ENCODE peak calls at places on chromosomes 16 and 17, in six cellular contexts. One of them, this sample, is unnamed.
A peak's percentile ranks its signal among the peaks of the same experiment; 100 is the strongest.

GRCh38 chr17:73874008-73874407 is 229.8 kb upstream of the SDK2 start:
- DNase-seq in heart right ventricle: no peak
- DNase-seq in A549: peak; percentile 72
- DNase-seq in HepG2: no peak
- DNase-seq in IMR-90: no peak
- DNase-seq in left ventricle myocardium inferior: no peak
- DNase-seq in this sample: no peak

GRCh38 chr17:58184308-58184985 is 8.1 kb upstream of the EPX start:
- DNase-seq in heart right ventricle: no peak
- DNase-seq in A549: no peak
- DNase-seq in HepG2: no peak
- DNase-seq in IMR-90: peak; percentile 47
- DNase-seq in left ventricle myocardium inferior: no peak
- DNase-seq in this sample: no peak

GRCh38 chr16:7318661-7319060 is 14.0 kb upstream of the RBFOX1 start:
- DNase-seq in heart right ventricle: no peak
- DNase-seq in A549: no peak
- DNase-seq in HepG2: no peak
- DNase-seq in IMR-90: no peak
- DNase-seq in left ventricle myocardium inferior: no peak
- DNase-seq in this sample: no peak

GRCh38 chr16:10871157-10871991 is 5.6 kb upstream of the CIITA start:
- DNase-seq in heart right ventricle: peak; percentile 40
- DNase-seq in A549: no peak
- DNase-seq in HepG2: peak; percentile 28
- DNase-seq in IMR-90: peak; percentile 92
- DNase-seq in left ventricle myocardium inferior: no peak
- DNase-seq in this sample: no peak

GRCh38 chr16:9155876-9156275 is 64.4 kb downstream of the HAPSTR1 start:
- DNase-seq in heart right ventricle: no peak
- DNase-seq in A549: no peak
- DNase-seq in HepG2: no peak
- DNase-seq in IMR-90: no peak
- DNase-seq in left ventricle myocardium inferior: no peak
- DNase-seq in this sample: no peak

GRCh38 chr17:43068570-43069367 is 43.7 kb downstream of the RND2 start:
- DNase-seq in heart right ventricle: no peak
- DNase-seq in A549: no peak
- DNase-seq in HepG2: peak; percentile 90
- DNase-seq in IMR-90: no peak
- DNase-seq in left ventricle myocardium inferior: no peak
- DNase-seq in this sample: no peak

GRCh38 chr16:88552166-88552565 is 18.0 kb upstream of the ZC3H18 start:
- DNase-seq in heart right ventricle: no peak
- DNase-seq in A549: no peak
- DNase-seq in HepG2: no peak
- DNase-seq in IMR-90: no peak
- DNase-seq in left ventricle myocardium inferior: no peak
- DNase-seq in this sample: no peak

GRCh38 chr17:71229036-71229435 is 891.8 kb upstream of the SOX9 start:
- DNase-seq in heart right ventricle: no peak
- DNase-seq in A549: no peak
- DNase-seq in HepG2: no peak
- DNase-seq in IMR-90: peak; percentile 65
- DNase-seq in left ventricle myocardium inferior: no peak
- DNase-seq in this sample: no peak

GRCh38 chr16:11217651-11218323 is 38.2 kb downstream of the SOCS1 start:
- DNase-seq in heart right ventricle: no peak
- DNase-seq in A549: no peak
- DNase-seq in HepG2: no peak
- DNase-seq in IMR-90: no peak
- DNase-seq in left ventricle myocardium inferior: no peak
- DNase-seq in this sample: no peak

GRCh38 chr16:17439580-17439979 is 31.2 kb downstream of the XYLT1 start:
- DNase-seq in heart right ventricle: no peak
- DNase-seq in A549: no peak
- DNase-seq in HepG2: no peak
- DNase-seq in IMR-90: no peak
- DNase-seq in left ventricle myocardium inferior: no peak
- DNase-seq in this sample: no peak

GRCh38 chr16:25235991-25236390 is 19.2 kb downstream of the AQP8 start:
- DNase-seq in heart right ventricle: no peak
- DNase-seq in A549: no peak
- DNase-seq in HepG2: no peak
- DNase-seq in IMR-90: peak; percentile 27
- DNase-seq in left ventricle myocardium inferior: no peak
- DNase-seq in this sample: no peak

GRCh38 chr17:7308625-7309433 is 1.4 kb downstream of the EIF5A start:
- DNase-seq in heart right ventricle: peak; percentile 86
- DNase-seq in A549: peak; percentile 97
- DNase-seq in HepG2: peak; percentile 79
- DNase-seq in IMR-90: peak; percentile 77
- DNase-seq in left ventricle myocardium inferior: peak; percentile 63
- DNase-seq in this sample: no peak

GRCh38 chr16:55280622-55281021 is 43.4 kb upstream of the IRX6 start:
- DNase-seq in heart right ventricle: no peak
- DNase-seq in A549: no peak
- DNase-seq in HepG2: no peak
- DNase-seq in IMR-90: no peak
- DNase-seq in left ventricle myocardium inferior: no peak
- DNase-seq in this sample: no peak

GRCh38 chr16:84003001-84003400 is 35.0 kb downstream of the NECAB2 start:
- DNase-seq in heart right ventricle: no peak
- DNase-seq in A549: no peak
- DNase-seq in HepG2: no peak
- DNase-seq in IMR-90: no peak
- DNase-seq in left ventricle myocardium inferior: no peak
- DNase-seq in this sample: no peak

GRCh38 chr17:3557768-3558583 is at the start of gene TRPV3:
- DNase-seq in heart right ventricle: no peak
- DNase-seq in A549: no peak
- DNase-seq in HepG2: no peak
- DNase-seq in IMR-90: no peak
- DNase-seq in left ventricle myocardium inferior: no peak
- DNase-seq in this sample: no peak

GRCh38 chr17:4795168-4795567 is 796 bp upstream of the PSMB6 start:
- DNase-seq in heart right ventricle: no peak
- DNase-seq in A549: no peak
- DNase-seq in HepG2: no peak
- DNase-seq in IMR-90: no peak
- DNase-seq in left ventricle myocardium inferior: no peak
- DNase-seq in this sample: no peak

GRCh38 chr17:79203016-79203415 is 128.4 kb downstream of the ENGASE start:
- DNase-seq in heart right ventricle: no peak
- DNase-seq in A549: no peak
- DNase-seq in HepG2: no peak
- DNase-seq in IMR-90: no peak
- DNase-seq in left ventricle myocardium inferior: no peak
- DNase-seq in this sample: no peak

GRCh38 chr17:1574697-1575471 is 12.3 kb upstream of the PITPNA start:
- DNase-seq in heart right ventricle: no peak
- DNase-seq in A549: no peak
- DNase-seq in HepG2: no peak
- DNase-seq in IMR-90: no peak
- DNase-seq in left ventricle myocardium inferior: no peak
- DNase-seq in this sample: no peak

GRCh38 chr16:17237350-17237944 is 233.3 kb downstream of the XYLT1 start:
- DNase-seq in heart right ventricle: no peak
- DNase-seq in A549: no peak
- DNase-seq in HepG2: no peak
- DNase-seq in IMR-90: no peak
- DNase-seq in left ventricle myocardium inferior: no peak
- DNase-seq in this sample: no peak

GRCh38 chr17:7886227-7887037 is 2.2 kb upstream of the CHD3 start:
- DNase-seq in heart right ventricle: peak; percentile 26
- DNase-seq in A549: peak; percentile 69
- DNase-seq in HepG2: no peak
- DNase-seq in IMR-90: peak; percentile 7
- DNase-seq in left ventricle myocardium inferior: no peak
- DNase-seq in this sample: no peak

GRCh38 chr16:19507882-19508281 is 14.0 kb downstream of the GDE1 start:
- DNase-seq in heart right ventricle: no peak
- DNase-seq in A549: no peak
- DNase-seq in HepG2: no peak
- DNase-seq in IMR-90: no peak
- DNase-seq in left ventricle myocardium inferior: no peak
- DNase-seq in this sample: no peak

GRCh38 chr16:31693733-31694132 is 166.0 kb downstream of the AHSP start:
- DNase-seq in heart right ventricle: no peak
- DNase-seq in A549: no peak
- DNase-seq in HepG2: no peak
- DNase-seq in IMR-90: no peak
- DNase-seq in left ventricle myocardium inferior: no peak
- DNase-seq in this sample: no peak

GRCh38 chr16:49700928-49701685 is 154.8 kb downstream of the ZNF423 start:
- DNase-seq in heart right ventricle: no peak
- DNase-seq in A549: no peak
- DNase-seq in HepG2: no peak
- DNase-seq in IMR-90: no peak
- DNase-seq in left ventricle myocardium inferior: no peak
- DNase-seq in this sample: no peak

GRCh38 chr17:15516150-15516549 is 47.1 kb downstream of the TVP23C start:
- DNase-seq in heart right ventricle: no peak
- DNase-seq in A549: no peak
- DNase-seq in HepG2: no peak
- DNase-seq in IMR-90: peak; percentile 75
- DNase-seq in left ventricle myocardium inferior: no peak
- DNase-seq in this sample: no peak

GRCh38 chr16:14345512-14346115 is 274.5 kb downstream of the MRTFB start:
- DNase-seq in heart right ventricle: no peak
- DNase-seq in A549: no peak
- DNase-seq in HepG2: peak; percentile 74
- DNase-seq in IMR-90: no peak
- DNase-seq in left ventricle myocardium inferior: no peak
- DNase-seq in this sample: no peak

GRCh38 chr17:81659038-81659437 is 2.7 kb upstream of the PDE6G start:
- DNase-seq in heart right ventricle: no peak
- DNase-seq in A549: no peak
- DNase-seq in HepG2: peak; percentile 88
- DNase-seq in IMR-90: no peak
- DNase-seq in left ventricle myocardium inferior: no peak
- DNase-seq in this sample: no peak

GRCh38 chr17:17034028-17034427 is 8.2 kb upstream of the MPRIP start:
- DNase-seq in heart right ventricle: no peak
- DNase-seq in A549: no peak
- DNase-seq in HepG2: no peak
- DNase-seq in IMR-90: no peak
- DNase-seq in left ventricle myocardium inferior: no peak
- DNase-seq in this sample: no peak

GRCh38 chr17:76946111-76946771 is 78.0 kb downstream of the MGAT5B start:
- DNase-seq in heart right ventricle: no peak
- DNase-seq in A549: no peak
- DNase-seq in HepG2: no peak
- DNase-seq in IMR-90: no peak
- DNase-seq in left ventricle myocardium inferior: no peak
- DNase-seq in this sample: no peak

GRCh38 chr17:19756551-19756950 is 8.5 kb upstream of the ALDH3A1 start:
- DNase-seq in heart right ventricle: no peak
- DNase-seq in A549: no peak
- DNase-seq in HepG2: no peak
- DNase-seq in IMR-90: no peak
- DNase-seq in left ventricle myocardium inferior: no peak
- DNase-seq in this sample: no peak

GRCh38 chr17:13940858-13941665 is 128.2 kb upstream of the COX10 start:
- DNase-seq in heart right ventricle: no peak
- DNase-seq in A549: peak; percentile 10
- DNase-seq in HepG2: no peak
- DNase-seq in IMR-90: peak; percentile 32
- DNase-seq in left ventricle myocardium inferior: no peak
- DNase-seq in this sample: no peak

GRCh38 chr16:89023151-89023551 is 46.1 kb upstream of the CBFA2T3 start:
- DNase-seq in heart right ventricle: no peak
- DNase-seq in A549: no peak
- DNase-seq in HepG2: no peak
- DNase-seq in IMR-90: no peak
- DNase-seq in left ventricle myocardium inferior: peak; percentile 1
- DNase-seq in this sample: no peak

GRCh38 chr17:35022536-35023063 is 40.9 kb downstream of the RFFL start:
- DNase-seq in heart right ventricle: peak; percentile 71
- DNase-seq in A549: peak; percentile 74
- DNase-seq in HepG2: peak; percentile 24
- DNase-seq in IMR-90: peak; percentile 87
- DNase-seq in left ventricle myocardium inferior: peak; percentile 68
- DNase-seq in this sample: no peak
- TF ChIP-seq CTCF in heart right ventricle: no peak
- TF ChIP-seq CTCF in A549: no peak
- TF ChIP-seq CTCF in HepG2: no peak
- TF ChIP-seq CTCF in IMR-90: peak; percentile 50
- TF ChIP-seq CTCF in left ventricle myocardium inferior: peak; percentile 45
- TF ChIP-seq CTCF in this sample: no peak

DNA sequence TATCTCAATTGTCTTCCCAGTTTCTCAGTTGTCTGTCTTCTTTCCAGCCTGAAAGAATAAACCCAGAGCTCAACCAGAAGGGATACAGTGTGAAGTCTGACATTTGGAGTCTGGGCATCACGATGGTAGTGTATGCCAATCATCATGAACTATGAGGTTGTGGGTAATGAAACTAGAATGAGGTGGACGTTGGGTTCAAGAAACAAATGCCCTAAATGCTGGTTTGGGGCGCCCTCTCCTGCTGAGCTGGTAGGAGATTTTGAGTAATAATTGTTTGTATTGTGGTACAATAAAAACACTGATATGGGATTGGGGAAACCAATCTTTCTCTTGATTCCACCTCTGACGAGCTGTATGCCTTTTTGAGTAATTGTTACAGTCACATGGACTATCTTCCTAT is 110.4 kb downstream of the MAP2K6 start:
- DNase-seq in heart right ventricle: no peak
- DNase-seq in A549: no peak
- DNase-seq in HepG2: no peak
- DNase-seq in IMR-90: no peak
- DNase-seq in left ventricle myocardium inferior: no peak
- DNase-seq in this sample: no peak
- TF ChIP-seq CTCF in heart right ventricle: no peak
- TF ChIP-seq CTCF in A549: peak; percentile 40
- TF ChIP-seq CTCF in HepG2: no peak
- TF ChIP-seq CTCF in IMR-90: peak; percentile 19
- TF ChIP-seq CTCF in left ventricle myocardium inferior: no peak
- TF ChIP-seq CTCF in this sample: peak; percentile 41

GRCh38 chr16:4936181-4936990 is 562 bp downstream of the PPL start:
- DNase-seq in heart right ventricle: no peak
- DNase-seq in A549: no peak
- DNase-seq in HepG2: no peak
- DNase-seq in IMR-90: no peak
- DNase-seq in left ventricle myocardium inferior: no peak
- DNase-seq in this sample: peak; percentile 35
- TF ChIP-seq CTCF in heart right ventricle: no peak
- TF ChIP-seq CTCF in A549: peak; percentile 37
- TF ChIP-seq CTCF in HepG2: peak; percentile 86
- TF ChIP-seq CTCF in IMR-90: peak; percentile 21
- TF ChIP-seq CTCF in left ventricle myocardium inferior: peak; percentile 27
- TF ChIP-seq CTCF in this sample: peak; percentile 14

DNA sequence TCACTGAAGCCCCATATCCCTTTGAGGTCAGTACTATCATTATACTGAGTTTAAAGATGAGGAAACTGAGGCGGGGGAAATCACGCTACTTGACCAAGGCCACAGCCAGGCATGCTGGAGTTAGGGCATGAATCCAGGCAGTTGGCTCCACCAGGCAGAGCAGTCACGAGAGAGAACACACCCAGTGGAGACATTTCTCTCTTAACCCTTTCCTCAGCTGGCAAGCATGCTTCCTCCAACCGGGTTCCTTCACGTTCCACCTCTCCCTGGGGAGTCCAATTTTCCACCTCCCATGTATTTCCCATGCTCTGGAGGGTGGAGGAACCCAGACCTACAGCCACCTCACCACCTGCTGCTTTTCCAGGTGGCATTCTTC is 32.8 kb downstream of the VAC14 start:
- DNase-seq in heart right ventricle: no peak
- DNase-seq in A549: no peak
- DNase-seq in HepG2: no peak
- DNase-seq in IMR-90: no peak
- DNase-seq in left ventricle myocardium inferior: no peak
- DNase-seq in this sample: no peak
- TF ChIP-seq CTCF in heart right ventricle: no peak
- TF ChIP-seq CTCF in A549: no peak
- TF ChIP-seq CTCF in HepG2: no peak
- TF ChIP-seq CTCF in IMR-90: no peak
- TF ChIP-seq CTCF in left ventricle myocardium inferior: no peak
- TF ChIP-seq CTCF in this sample: no peak